ENCODE peak calls at places on chromosomes 13 and 19, in ten cellular contexts. W is neural progenitor cell, P is PC-9, Y is psoas muscle, K is A549, A is adrenal gland, S is ovary, F is fibroblast of lung, B is tibial artery, N is stomach. U is an unnamed sample.

GRCh38 chr13:100403675-100404074 is 184.9 kb downstream of the GGACT start:
- DNase-seq in W (peak; percentile 11), P (no peak), Y (no peak), K (no peak), A (no peak), S (no peak), F (no peak), B (no peak), N (no peak), U (no peak)

GRCh38 chr19:44648536-44649370 is 5.0 kb downstream of the PVR start:
- DNase-seq in W (no peak), P (peak; percentile 50), Y (no peak), K (no peak), A (peak; percentile 75), S (peak; percentile 51), F (peak; percentile 45), B (no peak), N (no peak), U (peak; percentile 18)

GRCh38 chr19:34525001-34525400 is 43.4 kb downstream of the WTIP start:
- DNase-seq in W (no peak), P (no peak), Y (no peak), K (no peak), A (no peak), S (no peak), F (no peak), B (no peak), N (no peak), U (no peak)

GRCh38 chr19:19039901-19040300 is 6.5 kb downstream of the ARMC6 start:
- DNase-seq in W (no peak), P (no peak), Y (no peak), K (no peak), A (no peak), S (no peak), F (no peak), B (no peak), N (no peak), U (no peak)

GRCh38 chr19:34499155-34499834 is 17.7 kb downstream of the WTIP start:
- DNase-seq in W (no peak), P (no peak), Y (no peak), K (no peak), A (no peak), S (peak; percentile 9), F (no peak), B (peak; percentile 16), N (no peak), U (peak; percentile 34)

GRCh38 chr19:43751466-43752220 is 3.1 kb downstream of the SMG9 start:
- DNase-seq in W (no peak), P (no peak), Y (no peak), K (no peak), A (no peak), S (no peak), F (peak; percentile 81), B (no peak), N (no peak), U (no peak)

GRCh38 chr19:15195987-15196682 is 4.7 kb downstream of the NOTCH3 start:
- DNase-seq in W (peak; percentile 70), P (peak; percentile 92), Y (no peak), K (no peak), A (no peak), S (no peak), F (peak; percentile 33), B (no peak), N (peak; percentile 92), U (no peak)

GRCh38 chr13:94860981-94861407 is 148.6 kb upstream of the SOX21 start:
- DNase-seq in W (no peak), P (no peak), Y (no peak), K (no peak), A (no peak), S (no peak), F (peak; percentile 34), B (peak; percentile 44), N (no peak), U (no peak)

GRCh38 chr19:42028304-42029216 is 34.5 kb upstream of the ATP1A3 start:
- DNase-seq in W (peak; percentile 69), P (no peak), Y (peak; percentile 12), K (peak; percentile 56), A (no peak), S (no peak), F (no peak), B (no peak), N (no peak), U (no peak)

GRCh38 chr13:113533441-113533840 is 42.9 kb upstream of the DCUN1D2 start:
- DNase-seq in W (no peak), P (peak; percentile 97), Y (peak; percentile 74), K (no peak), A (peak; percentile 66), S (no peak), F (no peak), B (no peak), N (no peak), U (peak; percentile 45)

GRCh38 chr13:112713517-112714253 is 23.8 kb downstream of the ATP11A start:
- DNase-seq in W (no peak), P (no peak), Y (peak; percentile 35), K (no peak), A (no peak), S (peak; percentile 14), F (no peak), B (no peak), N (no peak), U (peak; percentile 18)

GRCh38 chr13:31663880-31664585 is 75.3 kb upstream of the RXFP2 start:
- DNase-seq in W (peak; percentile 6), P (no peak), Y (no peak), K (no peak), A (no peak), S (no peak), F (no peak), B (no peak), N (no peak), U (no peak)

GRCh38 chr13:52738719-52739467 is 727 bp downstream of the CNMD start:
- DNase-seq in W (peak; percentile 87), P (no peak), Y (no peak), K (no peak), A (no peak), S (no peak), F (no peak), B (no peak), N (no peak), U (peak; percentile 74)
- TF ChIP-seq CTCF in W (peak; percentile 85), P (no peak), Y (peak; percentile 30), K (no peak), A (no peak), S (no peak), F (peak; percentile 33), B (peak; percentile 6), N (peak; percentile 24), U (peak; percentile 16)

GRCh38 chr13:40670307-40670706 is 3.9 kb upstream of the FOXO1 start:
- DNase-seq in W (no peak), P (no peak), Y (no peak), K (no peak), A (no peak), S (no peak), F (no peak), B (no peak), N (no peak), U (no peak)
- H3K4me1 ChIP-seq in W (no peaks in the 10 kb centered on the region), P (peaks cover 31% of the 10 kb centered on the region), Y (peaks cover 26% of the 10 kb centered on the region), K (peaks cover 23% of the 10 kb centered on the region), A (peaks cover 9% of the 10 kb centered on the region), S (peaks cover 4% of the 10 kb centered on the region), F (no peaks in the 10 kb centered on the region), B (no peaks in the 10 kb centered on the region), N (peaks cover 25% of the 10 kb centered on the region), U (peaks cover 22% of the 10 kb centered on the region)

GRCh38 chr19:10010247-10010691 is at the start of gene COL5A3:
- DNase-seq in W (peak; percentile 69), P (no peak), Y (peak; percentile 88), K (peak; percentile 11), A (no peak), S (peak; percentile 65), F (no peak), B (peak; percentile 58), N (peak; percentile 27), U (no peak)

GRCh38 chr19:10007811-10008211 is 2.5 kb downstream of the COL5A3 start:
- DNase-seq in W (no peak), P (no peak), Y (peak; percentile 68), K (no peak), A (no peak), S (no peak), F (peak; percentile 47), B (peak; percentile 44), N (no peak), U (no peak)

GRCh38 chr19:10009714-10010224 is 535 bp downstream of the COL5A3 start:
- DNase-seq in W (no peak), P (no peak), Y (no peak), K (no peak), A (no peak), S (no peak), F (no peak), B (no peak), N (no peak), U (no peak)

GRCh38 chr19:10010939-10011338 is 635 bp upstream of the COL5A3 start:
- DNase-seq in W (no peak), P (no peak), Y (no peak), K (no peak), A (no peak), S (no peak), F (no peak), B (no peak), N (no peak), U (no peak)

DNA sequence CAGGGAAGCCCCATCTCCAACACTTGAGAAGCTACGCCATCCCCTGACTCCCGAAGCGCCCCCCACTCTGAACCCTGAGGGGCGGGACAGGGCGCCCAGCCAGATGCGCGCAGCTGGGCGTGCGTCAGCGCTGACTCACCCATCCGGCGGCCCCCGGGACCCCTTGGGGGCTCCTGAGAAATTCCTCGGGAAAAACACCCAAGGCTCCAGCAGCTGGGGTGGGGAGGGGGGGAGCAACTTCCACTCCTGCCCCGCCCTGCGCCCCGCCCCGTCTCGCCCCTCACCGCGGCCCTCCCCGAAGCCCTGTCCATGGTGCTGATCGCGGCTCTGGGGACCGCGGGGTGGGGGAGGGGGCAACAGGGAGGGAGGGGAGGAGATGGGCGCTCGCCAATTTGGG is 1.0 kb downstream of the COL5A3 start:
- DNase-seq in W (peak; percentile 89), P (no peak), Y (peak; percentile 90), K (no peak), A (peak; percentile 57), S (peak; percentile 80), F (peak; percentile 70), B (peak; percentile 49), N (peak; percentile 28), U (no peak)
- H3K4me3 ChIP-seq in W (no peak overlapping the region), P (no peak overlapping the region), Y (peak overlapping the region; percentile 57), K (peak overlapping the region; percentile 41), A (no peak overlapping the region), S (no peak overlapping the region), F (no peak overlapping the region), B (peak overlapping the region; percentile 45), N (peak overlapping the region; percentile 58), U (no peak overlapping the region)

DNA sequence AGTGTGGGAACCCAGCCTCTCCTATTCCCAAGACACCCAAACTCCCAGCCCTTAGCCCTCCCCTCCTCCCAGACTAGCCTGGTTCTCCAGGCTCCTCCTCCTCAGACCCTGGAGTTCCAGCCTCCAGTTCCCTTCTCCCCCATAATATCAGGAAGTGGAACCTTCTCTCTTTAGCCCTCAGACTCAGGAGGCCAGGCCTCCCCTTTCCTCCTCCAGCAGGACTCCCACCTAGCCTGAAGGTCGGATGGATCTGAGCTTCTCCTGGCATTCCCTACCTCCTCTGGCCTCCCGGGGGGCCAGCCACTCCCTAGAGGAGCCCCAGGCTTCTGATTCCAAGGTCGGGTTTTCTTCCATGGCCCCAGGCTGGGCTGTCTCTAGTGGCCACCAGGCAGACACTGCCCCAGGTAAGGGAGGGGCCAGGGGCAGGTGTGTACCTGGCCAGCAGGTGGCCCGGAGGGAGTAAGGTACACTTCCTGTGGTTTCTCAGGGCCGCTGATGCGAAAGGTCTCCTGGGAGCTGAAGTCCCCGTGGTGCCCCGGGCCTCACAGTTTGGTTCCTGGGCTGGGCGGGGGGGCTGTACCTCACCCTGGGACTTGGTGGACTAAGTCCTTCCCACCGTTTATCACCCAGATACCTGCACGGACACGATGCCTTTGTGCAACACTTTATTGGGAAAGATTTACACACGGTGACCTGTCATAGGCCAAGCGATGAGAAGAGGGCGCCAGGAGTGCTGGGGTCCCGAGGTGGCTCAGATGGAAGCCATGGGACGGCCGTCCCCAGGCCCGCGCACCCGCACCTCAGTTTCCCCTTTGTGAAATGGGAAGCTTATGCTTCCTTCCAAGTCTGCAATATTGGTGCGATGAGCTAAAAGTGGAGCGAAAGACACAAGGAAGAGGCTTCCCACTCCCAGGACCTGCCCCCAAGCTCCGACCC is at the start of gene TMC4:
- DNase-seq in W (no peak), P (peak; percentile 96), Y (no peak), K (peak; percentile 45), A (no peak), S (no peak), F (no peak), B (no peak), N (peak; percentile 88), U (no peak)
- TF ChIP-seq CTCF in W (no peak), P (peak; percentile 76), Y (no peak), K (no peak), A (peak; percentile 11), S (no peak), F (no peak), B (no peak), N (peak; percentile 42), U (no peak)

U was measured in spleen.